ENCODE peak calls at places on chromosomes 3 and 15, in seven cellular contexts. H is HCT116; N is CD4-positive, alpha-beta memory T cell; V is body of pancreas; C is left lung; F is CD8-positive, alpha-beta memory T cell; T is fibroblast of lung. B is an unnamed sample.
A peak's percentile ranks its signal among the peaks of the same experiment; 100 is the strongest.

GRCh38 chr3:188486952-188487351 is 333.0 kb downstream of the LPP start:
- DNase-seq in H (no peak), N (no peak), V (no peak), C (no peak), F (no peak), T (no peak), B (no peak)

GRCh38 chr3:75262661-75263060 is 401.5 kb upstream of the FRG2C start:
- DNase-seq in H (no peak), N (no peak), V (no peak), C (no peak), F (no peak), T (no peak), B (no peak)

GRCh38 chr3:112858410-112859069 is 11.9 kb upstream of the CD200R1L start:
- DNase-seq in H (no peak), N (no peak), V (no peak), C (no peak), F (no peak), T (no peak), B (no peak)

GRCh38 chr15:79989682-79990081 is 18.7 kb upstream of the BCL2A1 start:
- DNase-seq in H (no peak), N (no peak), V (no peak), C (no peak), F (no peak), T (peak; percentile 21), B (no peak)

GRCh38 chr3:4358273-4358672 is 55.1 kb downstream of the SETMAR start:
- DNase-seq in H (no peak), N (no peak), V (no peak), C (no peak), F (no peak), T (no peak), B (no peak)

GRCh38 chr3:46929324-46929723 is 47.2 kb downstream of the CCDC12 start:
- DNase-seq in H (no peak), N (no peak), V (peak; percentile 77), C (no peak), F (no peak), T (no peak), B (no peak)

GRCh38 chr3:132805071-132805470 is 82.9 kb upstream of the NPHP3 start:
- DNase-seq in H (no peak), N (no peak), V (no peak), C (no peak), F (no peak), T (no peak), B (no peak)

GRCh38 chr3:11509175-11510000 is 134.3 kb downstream of the VGLL4 start:
- DNase-seq in H (no peak), N (no peak), V (peak; percentile 73), C (no peak), F (no peak), T (peak; percentile 99), B (peak; percentile 60)

GRCh38 chr3:116770815-116771450 is 61.4 kb downstream of the TUSC7 start:
- DNase-seq in H (peak; percentile 54), N (no peak), V (peak; percentile 72), C (no peak), F (no peak), T (peak; percentile 85), B (peak; percentile 86)

GRCh38 chr15:64379216-64379960 is 1.9 kb downstream of the PCLAF start:
- DNase-seq in H (no peak), N (no peak), V (no peak), C (no peak), F (no peak), T (no peak), B (no peak)

GRCh38 chr3:57130426-57131209 is 34.5 kb downstream of the IL17RD start:
- DNase-seq in H (no peak), N (no peak), V (no peak), C (no peak), F (no peak), T (no peak), B (no peak)

GRCh38 chr3:57131210-57131588 is 34.0 kb downstream of the IL17RD start:
- DNase-seq in H (no peak), N (no peak), V (no peak), C (no peak), F (no peak), T (no peak), B (no peak)

GRCh38 chr3:57141719-57142118 is 23.4 kb downstream of the IL17RD start:
- DNase-seq in H (no peak), N (no peak), V (no peak), C (no peak), F (no peak), T (no peak), B (no peak)

GRCh38 chr3:57140894-57141293 is 24.3 kb downstream of the IL17RD start:
- DNase-seq in H (no peak), N (no peak), V (no peak), C (no peak), F (no peak), T (no peak), B (no peak)

GRCh38 chr3:57135964-57136363 is 29.2 kb downstream of the IL17RD start:
- DNase-seq in H (no peak), N (no peak), V (no peak), C (no peak), F (no peak), T (no peak), B (no peak)
- H3K27me3 ChIP-seq in H (no peaks in the 10 kb centered on the region), N (no peaks in the 10 kb centered on the region), V (no peaks in the 10 kb centered on the region), C (no peaks in the 10 kb centered on the region), F (no peaks in the 10 kb centered on the region), T (peaks cover 2% of the 10 kb centered on the region), B (no peaks in the 10 kb centered on the region)

GRCh38 chr3:14718539-14718938 is 43.6 kb downstream of the C3orf20 start:
- DNase-seq in H (no peak), N (no peak), V (no peak), C (no peak), F (no peak), T (no peak), B (no peak)

GRCh38 chr3:14721126-14721864 is 46.4 kb downstream of the C3orf20 start:
- DNase-seq in H (no peak), N (no peak), V (no peak), C (no peak), F (no peak), T (no peak), B (no peak)

GRCh38 chr3:14717307-14717706 is 42.4 kb downstream of the C3orf20 start:
- DNase-seq in H (no peak), N (no peak), V (no peak), C (no peak), F (no peak), T (no peak), B (no peak)

GRCh38 chr3:14716593-14716992 is 41.7 kb downstream of the C3orf20 start:
- DNase-seq in H (no peak), N (no peak), V (no peak), C (no peak), F (no peak), T (no peak), B (no peak)

GRCh38 chr3:14719006-14719405 is 44.1 kb downstream of the C3orf20 start:
- DNase-seq in H (no peak), N (no peak), V (no peak), C (no peak), F (no peak), T (peak; percentile 8), B (no peak)
- H3K4me1 ChIP-seq in H (peaks cover 8% of the 10 kb centered on the region), N (no peaks in the 10 kb centered on the region), V (no peaks in the 10 kb centered on the region), C (no peaks in the 10 kb centered on the region), F (no peaks in the 10 kb centered on the region), T (no peaks in the 10 kb centered on the region), B (no peaks in the 10 kb centered on the region)

GRCh38 chr3:114498779-114499370 is 205.0 kb downstream of the TIGIT start:
- DNase-seq in H (peak; percentile 94), N (no peak), V (no peak), C (peak; percentile 39), F (no peak), T (peak; percentile 66), B (peak; percentile 75)

GRCh38 chr3:114494498-114494897 is 200.7 kb downstream of the TIGIT start:
- DNase-seq in H (no peak), N (no peak), V (no peak), C (no peak), F (no peak), T (no peak), B (no peak)

GRCh38 chr3:114496021-114496434 is 202.2 kb downstream of the TIGIT start:
- DNase-seq in H (peak; percentile 68), N (no peak), V (no peak), C (no peak), F (no peak), T (peak; percentile 57), B (no peak)

GRCh38 chr3:114496466-114496865 is 202.6 kb downstream of the TIGIT start:
- DNase-seq in H (no peak), N (no peak), V (no peak), C (no peak), F (no peak), T (peak; percentile 55), B (no peak)

DNA sequence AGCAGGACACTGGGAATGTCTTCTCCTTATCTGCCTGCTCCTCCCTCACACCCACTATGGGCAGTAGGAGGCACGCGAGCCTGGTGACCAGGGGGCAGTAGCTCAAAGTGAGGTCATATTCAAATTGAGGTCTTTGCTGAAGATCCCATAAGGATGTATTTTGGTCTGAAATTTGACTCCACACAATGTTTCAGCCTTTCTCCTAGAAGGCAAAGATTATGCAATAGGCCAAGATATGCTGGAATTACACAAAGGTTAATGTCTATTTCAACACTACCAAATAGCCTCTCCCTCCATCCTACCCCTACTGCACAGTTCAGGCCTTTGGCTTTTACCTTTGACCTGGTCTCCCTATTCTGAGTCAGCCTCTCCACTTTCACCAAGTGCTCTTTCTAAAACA is 203.0 kb downstream of the TIGIT start:
- DNase-seq in H (no peak), N (no peak), V (no peak), C (no peak), F (no peak), T (peak; percentile 87), B (no peak)
- H3K4me3 ChIP-seq in H (peak overlapping the region; percentile 32), N (no peak overlapping the region), V (no peak overlapping the region), C (no peak overlapping the region), F (no peak overlapping the region), T (no peak overlapping the region), B (no peak overlapping the region)

GRCh38 chr15:58064119-58065010 is 1.1 kb downstream of the ALDH1A2 start:
- DNase-seq in H (no peak), N (no peak), V (no peak), C (no peak), F (no peak), T (peak; percentile 30), B (no peak)
- H3K27me3 ChIP-seq in H (no peaks in the 10 kb centered on the region), N (peaks cover 17% of the 10 kb centered on the region), V (peaks cover 17% of the 10 kb centered on the region), C (peaks cover 57% of the 10 kb centered on the region), F (peaks cover 27% of the 10 kb centered on the region), T (peaks cover 43% of the 10 kb centered on the region), B (peaks cover 71% of the 10 kb centered on the region)